ENCODE peak calls at places on chromosomes 6 and 20, in five cellular contexts. S is NT2/D1, K is ovary, Z is DND-41, X is ascending aorta. B is an unnamed sample.
A peak's percentile ranks its signal among the peaks of the same experiment; 100 is the strongest.

GRCh38 chr20:56795492-56795891 is 166.4 kb downstream of the TFAP2C start:
- DNase-seq in S (no peak), K (no peak), Z (no peak), X (no peak), B (no peak)

GRCh38 chr20:45545754-45546453 is 1.3 kb downstream of the EPPIN start:
- DNase-seq in S (peak; percentile 42), K (no peak), Z (no peak), X (no peak), B (peak; percentile 5)

GRCh38 chr6:16483315-16483875 is 245.0 kb downstream of the GMPR start:
- DNase-seq in S (no peak), K (no peak), Z (peak; percentile 4), X (no peak), B (no peak)

GRCh38 chr20:14404515-14404914 is 67.1 kb upstream of the FLRT3 start:
- DNase-seq in S (no peak), K (no peak), Z (no peak), X (no peak), B (no peak)

GRCh38 chr6:168909288-168909687 is 344.4 kb downstream of the THBS2 start:
- DNase-seq in S (no peak), K (no peak), Z (no peak), X (peak; percentile 27), B (no peak)

GRCh38 chr20:35912877-35913276 is 41.4 kb downstream of the SCAND1 start:
- DNase-seq in S (no peak), K (no peak), Z (no peak), X (no peak), B (no peak)

GRCh38 chr20:12965880-12966270 is 42.9 kb upstream of the SPTLC3 start:
- DNase-seq in S (no peak), K (no peak), Z (no peak), X (no peak), B (no peak)

GRCh38 chr6:14635195-14635594 is 517.6 kb downstream of the CD83 start:
- DNase-seq in S (no peak), K (no peak), Z (peak; percentile 40), X (no peak), B (peak; percentile 63)

GRCh38 chr20:3315110-3315509 is 76.1 kb upstream of the SLC4A11 start:
- DNase-seq in S (no peak), K (no peak), Z (no peak), X (no peak), B (no peak)

GRCh38 chr6:116268589-116269293 is 11.0 kb downstream of the TSPYL1 start:
- DNase-seq in S (no peak), K (no peak), Z (no peak), X (no peak), B (peak; percentile 77)

GRCh38 chr6:41578714-41579610 is 32.8 kb downstream of the FOXP4 start:
- DNase-seq in S (peak; percentile 85), K (no peak), Z (no peak), X (no peak), B (no peak)

GRCh38 chr6:18264338-18265098 is at the start of gene DEK:
- DNase-seq in S (peak; percentile 46), K (peak; percentile 90), Z (peak; percentile 88), X (peak; percentile 92), B (peak; percentile 86)

GRCh38 chr6:89117285-89118108 is at the start of gene SRSF12:
- DNase-seq in S (no peak), K (peak; percentile 38), Z (no peak), X (peak; percentile 70), B (no peak)

GRCh38 chr6:121443953-121444590 is 8.6 kb downstream of the GJA1 start:
- DNase-seq in S (no peak), K (peak; percentile 20), Z (no peak), X (no peak), B (no peak)

GRCh38 chr6:3825331-3825831 is 23.8 kb upstream of the FAM50B start:
- DNase-seq in S (no peak), K (peak; percentile 50), Z (no peak), X (peak; percentile 90), B (no peak)

GRCh38 chr6:85015396-85015990 is 251.1 kb upstream of the TBX18 start:
- DNase-seq in S (peak; percentile 33), K (peak; percentile 44), Z (no peak), X (peak; percentile 66), B (no peak)

GRCh38 chr20:39112196-39112743 is 150.1 kb downstream of the DHX35 start:
- DNase-seq in S (peak; percentile 66), K (no peak), Z (peak; percentile 69), X (no peak), B (peak; percentile 38)

GRCh38 chr20:13058666-13059389 is 50.1 kb downstream of the SPTLC3 start:
- DNase-seq in S (no peak), K (no peak), Z (no peak), X (no peak), B (no peak)

GRCh38 chr6:67854098-67854497 is 781.0 kb upstream of the ADGRB3 start:
- DNase-seq in S (no peak), K (no peak), Z (no peak), X (no peak), B (no peak)

GRCh38 chr6:127938701-127939100 is 37.8 kb upstream of the THEMIS start:
- DNase-seq in S (no peak), K (no peak), Z (no peak), X (no peak), B (no peak)

GRCh38 chr20:21309678-21310467 is 6.7 kb downstream of the XRN2 start:
- DNase-seq in S (no peak), K (no peak), Z (no peak), X (no peak), B (no peak)

GRCh38 chr6:34514593-34515472 is 41.3 kb downstream of the SPDEF start:
- DNase-seq in S (peak; percentile 43), K (peak; percentile 62), Z (no peak), X (no peak), B (no peak)

GRCh38 chr6:109978174-109979032 is at the start of gene GPR6:
- DNase-seq in S (peak; percentile 64), K (peak; percentile 33), Z (peak; percentile 71), X (no peak), B (peak; percentile 27)

GRCh38 chr6:5121956-5122355 is 36.8 kb downstream of the PPP1R3G start:
- DNase-seq in S (no peak), K (no peak), Z (no peak), X (no peak), B (no peak)

GRCh38 chr20:53926428-53927028 is 143.9 kb downstream of the BCAS1 start:
- DNase-seq in S (no peak), K (no peak), Z (no peak), X (peak; percentile 73), B (peak; percentile 95)

GRCh38 chr6:133857696-133858095 is 31.2 kb upstream of the TCF21 start:
- DNase-seq in S (no peak), K (no peak), Z (no peak), X (no peak), B (no peak)

GRCh38 chr6:154428892-154429291 is 72.3 kb upstream of the IPCEF1 start:
- DNase-seq in S (no peak), K (no peak), Z (no peak), X (no peak), B (no peak)

GRCh38 chr6:21826031-21826430 is 232.5 kb downstream of the SOX4 start:
- DNase-seq in S (no peak), K (no peak), Z (no peak), X (no peak), B (no peak)

GRCh38 chr6:21827425-21828192 is 234.1 kb downstream of the SOX4 start:
- DNase-seq in S (no peak), K (no peak), Z (no peak), X (no peak), B (no peak)

GRCh38 chr6:21824431-21825180 is 231.1 kb downstream of the SOX4 start:
- DNase-seq in S (no peak), K (no peak), Z (no peak), X (no peak), B (no peak)

GRCh38 chr6:21828689-21829088 is 235.1 kb downstream of the SOX4 start:
- DNase-seq in S (no peak), K (no peak), Z (no peak), X (no peak), B (no peak)

GRCh38 chr6:21826460-21826859 is 232.9 kb downstream of the SOX4 start:
- DNase-seq in S (no peak), K (no peak), Z (no peak), X (no peak), B (no peak)
- H3K4me1 ChIP-seq in S (peaks cover 2% of the 10 kb centered on the region), K (peaks cover 13% of the 10 kb centered on the region), Z (peaks cover 15% of the 10 kb centered on the region), X (no peaks in the 10 kb centered on the region), B (peaks cover 5% of the 10 kb centered on the region)

GRCh38 chr6:156967852-156968251 is 190.7 kb downstream of the ARID1B start:
- DNase-seq in S (no peak), K (no peak), Z (no peak), X (no peak), B (no peak)

GRCh38 chr6:156969233-156969632 is 192.1 kb downstream of the ARID1B start:
- DNase-seq in S (no peak), K (no peak), Z (no peak), X (no peak), B (no peak)

GRCh38 chr6:156972145-156972544 is 195.0 kb downstream of the ARID1B start:
- DNase-seq in S (no peak), K (no peak), Z (no peak), X (no peak), B (no peak)

GRCh38 chr6:156970595-156971112 is 193.5 kb downstream of the ARID1B start:
- DNase-seq in S (no peak), K (no peak), Z (no peak), X (no peak), B (no peak)

DNA sequence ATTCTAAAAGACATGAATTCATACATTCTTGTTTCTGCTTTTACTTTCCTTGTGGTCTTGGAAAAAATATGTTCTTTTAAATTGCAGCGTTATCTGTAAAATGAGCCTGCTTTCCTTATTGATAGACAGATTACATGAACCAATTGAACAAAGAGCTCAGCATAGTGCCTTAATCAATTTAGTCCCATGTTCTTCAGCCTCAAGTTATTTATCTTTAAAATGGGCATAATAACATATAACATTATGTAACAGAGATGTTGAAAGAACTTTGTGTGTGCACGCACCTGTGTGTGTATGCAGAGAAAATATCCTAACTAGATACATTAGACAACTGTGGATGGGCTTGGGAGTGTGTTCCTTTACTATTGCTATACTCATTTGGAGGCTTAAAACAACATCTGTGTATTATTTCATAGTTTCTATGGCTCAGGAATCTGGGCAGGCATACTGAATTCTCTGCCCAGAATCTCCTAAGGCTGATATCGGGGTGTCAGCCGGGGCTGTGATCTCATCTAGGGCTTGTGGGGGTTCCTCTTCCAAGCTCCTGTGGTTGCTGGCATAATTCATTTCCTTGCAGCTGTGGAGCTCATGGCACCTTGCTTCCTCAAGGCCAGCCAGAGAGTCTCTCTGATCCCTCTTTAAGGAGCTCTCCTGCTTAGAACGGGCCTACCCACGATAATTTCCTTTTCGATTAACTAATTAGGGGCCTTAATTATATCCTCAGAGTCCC is 194.1 kb downstream of the ARID1B start:
- DNase-seq in S (no peak), K (no peak), Z (no peak), X (no peak), B (no peak)
- H3K4me1 ChIP-seq in S (no peaks in the 10 kb centered on the region), K (peaks cover 7% of the 10 kb centered on the region), Z (no peaks in the 10 kb centered on the region), X (no peaks in the 10 kb centered on the region), B (peaks cover 57% of the 10 kb centered on the region)

DNA sequence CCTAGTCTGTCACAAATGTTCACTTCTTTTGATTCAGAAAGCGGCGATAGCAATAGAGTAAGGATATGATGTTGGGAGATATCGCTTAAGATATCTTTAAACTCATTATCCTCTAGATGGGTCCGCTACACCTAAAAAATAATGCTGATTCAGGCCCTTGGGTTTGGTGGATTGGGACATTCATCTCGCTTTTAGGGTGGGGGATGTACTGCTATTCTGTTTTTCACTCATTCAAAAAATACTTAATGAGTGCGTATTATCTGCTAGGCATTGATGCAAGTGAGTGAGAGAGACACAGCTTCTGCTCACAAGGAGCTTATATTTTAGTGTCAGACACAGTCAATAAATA is 118.3 kb upstream of the SUPT3H start:
- DNase-seq in S (no peak), K (no peak), Z (no peak), X (no peak), B (no peak)
- H3K4me1 ChIP-seq in S (no peaks in the 10 kb centered on the region), K (no peaks in the 10 kb centered on the region), Z (peaks cover 66% of the 10 kb centered on the region), X (no peaks in the 10 kb centered on the region), B (no peaks in the 10 kb centered on the region)

GRCh38 chr20:7938058-7938457 is 2.2 kb downstream of the HAO1 start:
- DNase-seq in S (no peak), K (no peak), Z (no peak), X (no peak), B (no peak)
- H3K4me1 ChIP-seq in S (no peaks in the 10 kb centered on the region), K (no peaks in the 10 kb centered on the region), Z (no peaks in the 10 kb centered on the region), X (no peaks in the 10 kb centered on the region), B (peaks cover 27% of the 10 kb centered on the region)

B was measured in OCI-LY7.